ENCODE peak calls at places on chromosomes 3 and 15, in seven cellular contexts. O, D, Q, M, I, N and G are unnamed samples.

GRCh38 chr3:191721983-191722382 is 261.0 kb downstream of the PYDC2 start:
- DNase-seq in O (no peak), D (no peak), Q (no peak), M (peak; percentile 42), I (no peak), N (no peak), G (peak; percentile 44)

GRCh38 chr3:134614955-134615354 is 35.9 kb downstream of the KY start:
- DNase-seq in O (peak; percentile 50), D (no peak), Q (no peak), M (no peak), I (peak; percentile 41), N (no peak), G (no peak)

GRCh38 chr3:142858043-142858442 is 30.8 kb downstream of the PCOLCE2 start:
- DNase-seq in O (no peak), D (no peak), Q (no peak), M (no peak), I (no peak), N (no peak), G (no peak)

GRCh38 chr3:13600950-13601691 is 52.2 kb downstream of the FBLN2 start:
- DNase-seq in O (no peak), D (no peak), Q (no peak), M (no peak), I (peak; percentile 80), N (no peak), G (peak; percentile 97)

GRCh38 chr15:100189849-100190248 is 151.9 kb downstream of the ADAMTS17 start:
- DNase-seq in O (no peak), D (no peak), Q (no peak), M (no peak), I (no peak), N (no peak), G (no peak)

GRCh38 chr15:23497710-23498111 is 50.7 kb upstream of the GOLGA6L2 start:
- DNase-seq in O (no peak), D (no peak), Q (no peak), M (no peak), I (no peak), N (no peak), G (no peak)

GRCh38 chr3:32117324-32117723 is 10.9 kb downstream of the GPD1L start:
- DNase-seq in O (no peak), D (no peak), Q (no peak), M (no peak), I (no peak), N (no peak), G (no peak)

GRCh38 chr3:183149915-183150825 is 12.4 kb downstream of the LAMP3 start:
- DNase-seq in O (no peak), D (no peak), Q (no peak), M (no peak), I (no peak), N (no peak), G (no peak)

GRCh38 chr15:62606376-62607164 is 436.0 kb upstream of the TPM1 start:
- DNase-seq in O (no peak), D (peak; percentile 98), Q (no peak), M (no peak), I (peak; percentile 100), N (no peak), G (peak; percentile 90)

DNA sequence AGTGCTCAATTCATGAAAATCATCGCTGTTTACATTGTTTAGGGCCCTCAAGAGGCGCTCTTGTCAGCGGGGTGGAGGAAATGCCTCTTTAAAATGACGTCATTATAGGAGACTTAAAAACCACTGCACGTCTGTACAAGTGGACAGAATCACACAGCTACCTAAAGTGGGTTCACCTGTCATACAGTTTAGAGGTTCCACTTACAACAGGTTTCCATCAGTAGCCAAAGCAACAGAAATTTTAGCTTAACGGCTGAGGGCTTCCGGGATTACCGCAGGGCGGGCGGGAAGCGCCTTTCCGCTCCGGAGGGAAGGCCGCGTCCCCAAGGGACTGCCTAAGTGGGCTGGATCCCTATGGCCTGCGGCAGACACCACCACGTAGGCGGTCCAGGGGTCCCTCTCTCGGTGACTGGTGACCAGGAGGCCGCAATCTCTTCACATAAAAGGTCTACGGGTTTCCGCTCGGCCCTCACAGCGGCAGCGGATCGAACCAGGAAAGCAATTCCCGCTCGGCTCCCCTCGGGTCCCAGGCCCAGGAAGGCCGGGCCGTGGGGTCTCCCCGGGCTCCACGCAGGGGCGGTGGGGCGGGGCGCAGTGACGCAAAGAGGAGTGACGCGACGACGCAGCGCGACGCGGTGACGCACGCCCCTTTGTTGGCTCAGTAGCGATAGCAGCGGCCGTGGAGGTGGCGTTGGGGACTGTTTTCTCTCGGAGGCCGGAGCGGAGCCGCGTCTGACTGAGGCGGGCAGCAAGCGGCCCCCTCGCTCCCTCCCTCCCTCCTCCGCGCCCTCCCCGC is at the start of gene ARIH1:
- DNase-seq in O (peak; percentile 98), D (peak; percentile 86), Q (peak; percentile 97), M (peak; percentile 98), I (peak; percentile 94), N (peak; percentile 97), G (peak; percentile 90)
- TF ChIP-seq CTCF in O (no peak), D (peak; percentile 56), Q (peak; percentile 13), M (no peak), I (peak; percentile 53), N (peak; percentile 34), G (peak; percentile 61)

DNA sequence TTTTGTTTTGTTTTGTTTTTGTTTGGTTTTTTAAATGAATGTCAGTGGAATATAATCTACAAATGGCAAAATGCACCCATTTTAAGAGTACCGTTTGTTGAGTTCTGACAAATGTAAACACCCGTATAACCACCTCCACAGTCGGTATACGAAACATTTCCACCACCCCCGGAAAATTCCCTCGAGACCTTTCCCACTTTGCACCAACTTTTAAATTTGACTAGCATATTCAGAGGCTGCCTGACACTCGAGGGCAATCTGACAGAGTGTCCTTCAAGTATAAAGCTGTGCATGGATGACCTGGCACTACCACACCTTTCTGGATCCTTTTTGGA is 629 bp upstream of the ARHGEF3 start:
- DNase-seq in O (no peak), D (no peak), Q (no peak), M (no peak), I (no peak), N (no peak), G (no peak)
- H3K27ac ChIP-seq in O (peak overlapping the region; percentile 20), D (no peak overlapping the region), Q (peak overlapping the region; percentile 77), M (peak overlapping the region; percentile 82), I (no peak overlapping the region), N (peak overlapping the region; percentile 80), G (no peak overlapping the region)

DNA sequence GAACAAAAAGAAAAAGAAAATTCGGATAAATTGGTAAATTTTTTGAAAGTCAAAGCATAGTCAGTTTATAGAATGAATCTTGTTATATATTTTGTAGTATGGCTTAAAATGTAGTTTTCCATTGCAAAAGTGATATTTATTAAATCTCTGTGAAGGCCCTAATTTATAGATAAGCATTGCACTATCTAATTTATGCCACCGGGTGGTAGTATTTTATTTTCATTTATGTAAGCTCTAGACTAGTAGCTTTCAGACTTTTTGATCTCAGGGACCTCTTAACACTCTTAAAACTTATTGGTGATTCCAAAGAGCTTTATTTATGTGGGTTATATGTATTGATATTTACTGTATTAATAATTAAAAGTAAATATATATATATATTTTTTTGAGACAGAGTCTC is 133.9 kb upstream of the LRRFIP2 start:
- DNase-seq in O (no peak), D (no peak), Q (no peak), M (no peak), I (peak; percentile 27), N (no peak), G (peak; percentile 11)
- TF ChIP-seq CTCF in O (no peak), D (peak; percentile 51), Q (peak; percentile 34), M (peak; percentile 25), I (peak; percentile 51), N (peak; percentile 34), G (peak; percentile 12)

DNA sequence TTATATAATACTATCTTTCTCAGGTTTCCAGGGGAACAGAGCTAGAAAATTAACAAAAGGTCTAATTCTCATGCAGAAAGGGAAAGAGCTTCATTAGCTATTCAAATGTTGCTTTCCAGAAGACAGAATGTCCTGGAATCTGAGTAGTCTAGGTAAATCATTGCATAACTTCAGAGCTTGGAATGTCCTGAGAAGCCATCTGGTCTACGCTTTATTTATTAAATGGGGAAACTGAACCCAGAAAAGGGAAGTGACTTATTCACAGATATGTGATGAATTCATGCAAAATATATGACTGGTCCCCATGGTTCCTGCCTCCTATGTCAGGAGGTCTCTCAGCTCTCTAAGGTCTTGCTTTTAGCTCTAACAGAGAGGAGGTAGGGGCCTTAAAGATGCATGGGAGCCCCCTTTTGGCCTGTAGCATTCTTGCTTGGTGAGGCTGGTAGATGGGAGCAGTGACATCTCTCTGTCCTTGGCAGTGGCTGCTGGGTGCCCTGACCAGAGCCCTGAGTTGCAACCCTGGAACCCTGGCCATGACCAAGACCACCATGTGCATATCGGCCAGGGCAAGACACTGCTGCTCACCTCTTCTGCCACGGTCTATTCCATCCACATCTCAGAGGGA is 99.2 kb downstream of the CEMIP start:
- DNase-seq in O (no peak), D (no peak), Q (no peak), M (no peak), I (peak; percentile 57), N (no peak), G (no peak)
- H3K27ac ChIP-seq in O (no peak overlapping the region), D (no peak overlapping the region), Q (no peak overlapping the region), M (no peak overlapping the region), I (peak overlapping the region; percentile 17), N (no peak overlapping the region), G (no peak overlapping the region)

DNA sequence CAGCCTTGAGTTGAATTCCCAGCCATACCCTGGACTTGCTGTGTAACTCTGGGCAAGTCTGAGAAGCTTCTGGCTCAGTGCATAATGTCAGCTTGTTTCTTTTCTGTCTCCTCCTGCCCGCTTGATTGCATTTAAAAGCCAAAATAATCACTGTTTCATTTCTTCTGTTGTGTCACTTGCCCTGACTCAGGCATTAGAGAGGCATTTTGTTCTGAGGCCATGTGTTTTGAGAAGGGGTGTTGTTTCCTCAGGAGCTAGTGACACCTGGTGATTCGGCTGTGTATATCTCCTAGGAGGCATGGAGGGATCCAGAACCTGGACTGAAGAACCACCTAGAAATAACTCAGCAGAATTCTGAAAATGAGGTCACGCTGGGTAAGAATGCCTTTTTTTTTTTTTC is 16.0 kb downstream of the WDR73 start:
- DNase-seq in O (no peak), D (no peak), Q (no peak), M (no peak), I (peak; percentile 22), N (no peak), G (peak; percentile 53)
- TF ChIP-seq CTCF in O (no peak), D (no peak), Q (no peak), M (no peak), I (peak; percentile 5), N (peak; percentile 16), G (no peak)

DNA sequence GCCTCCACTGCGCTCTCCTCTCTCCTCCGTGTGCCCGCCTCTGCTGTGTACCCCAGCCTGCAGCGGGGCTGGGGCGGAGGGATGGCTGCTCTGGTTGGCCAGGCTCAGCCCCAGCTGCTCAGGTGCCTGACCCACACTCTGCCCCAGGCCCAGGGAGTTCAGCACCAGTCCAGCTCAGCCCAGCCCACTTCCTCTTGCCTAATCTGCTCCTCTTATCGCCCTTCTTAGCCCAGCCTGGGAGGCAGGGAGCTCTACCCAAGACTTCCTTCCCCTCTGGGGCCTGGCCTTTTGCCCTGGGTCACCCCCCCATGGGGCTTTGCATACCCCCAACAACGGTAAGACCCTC is 1.1 kb upstream of the PLCB2 start:
- DNase-seq in O (no peak), D (no peak), Q (peak; percentile 77), M (no peak), I (no peak), N (no peak), G (no peak)
- H3K27ac ChIP-seq in O (no peak overlapping the region), D (no peak overlapping the region), Q (peak overlapping the region; percentile 84), M (no peak overlapping the region), I (no peak overlapping the region), N (no peak overlapping the region), G (no peak overlapping the region)

DNA sequence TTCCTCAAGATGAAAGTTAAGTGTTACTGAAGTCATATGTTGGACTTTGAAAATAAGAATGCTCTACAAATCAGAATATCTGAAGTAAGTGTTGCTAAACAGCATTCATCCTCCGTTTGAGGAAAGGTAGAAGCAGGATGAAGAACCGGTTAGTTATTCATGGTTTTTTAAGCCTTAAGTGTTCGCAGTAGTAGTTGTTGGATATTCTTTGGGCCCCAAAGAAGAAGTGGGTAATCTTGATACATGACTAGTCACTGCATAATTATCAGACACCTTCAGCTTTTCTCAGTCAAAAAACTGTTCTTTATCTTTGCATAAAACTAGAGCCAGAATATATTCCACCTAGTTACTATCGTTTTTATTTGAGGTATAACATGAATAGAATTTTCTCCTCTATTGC is 13.8 kb downstream of the RAB5A start:
- DNase-seq in O (no peak), D (no peak), Q (no peak), M (no peak), I (no peak), N (no peak), G (no peak)
- TF ChIP-seq CTCF in O (no peak), D (no peak), Q (no peak), M (no peak), I (no peak), N (no peak), G (no peak)